ENCODE peak calls at places on chromosomes 6 and 20, in five cellular contexts. O is fibroblast of lung, X is NCI-H2081, I is activated T-helper 1 cell treated with Interleukin-2 at 50 U/mL for 16 hours, D is AG09309. U is an unnamed sample.

GRCh38 chr6:115643762-115644161 is 416.9 kb downstream of the FRK start:
- DNase-seq in O (peak), X (no peak), I (no peak), D (peak), U (no peak)

GRCh38 chr6:89763550-89763949 is 56.0 kb downstream of the MDN1 start:
- DNase-seq in O (peak), X (no peak), I (no peak), D (no peak), U (no peak)

GRCh38 chr6:109260126-109260525 is 122.1 kb downstream of the CD164 start:
- DNase-seq in O (peak), X (no peak), I (no peak), D (no peak), U (no peak)

GRCh38 chr6:157215702-157216101 is 107.6 kb downstream of the TMEM242 start:
- DNase-seq in O (no peak), X (no peak), I (no peak), D (no peak), U (no peak)

GRCh38 chr20:47021850-47022249 is 127.2 kb downstream of the EYA2 start:
- DNase-seq in O (no peak), X (no peak), I (no peak), D (no peak), U (no peak)

GRCh38 chr20:11032611-11033010 is 358.8 kb upstream of the JAG1 start:
- DNase-seq in O (no peak), X (no peak), I (no peak), D (no peak), U (no peak)

GRCh38 chr20:63356511-63356910 is 4.6 kb downstream of the CHRNA4 start:
- DNase-seq in O (no peak), X (no peak), I (no peak), D (no peak), U (no peak)

GRCh38 chr20:31758991-31759390 is 19.9 kb downstream of the TPX2 start:
- DNase-seq in O (no peak), X (no peak), I (no peak), D (no peak), U (no peak)

GRCh38 chr6:138567052-138567451 is 67.8 kb upstream of the NHSL1 start:
- DNase-seq in O (no peak), X (no peak), I (no peak), D (no peak), U (no peak)

GRCh38 chr6:100228437-100229424 is 234.7 kb upstream of the MCHR2 start:
- DNase-seq in O (peak), X (peak), I (no peak), D (no peak), U (no peak)

GRCh38 chr6:57085441-57085840 is 4.5 kb upstream of the ZNF451 start:
- DNase-seq in O (no peak), X (no peak), I (no peak), D (no peak), U (no peak)

U was measured in CD4-positive, alpha-beta T cell.